ENCODE peak calls at places on chromosomes 1 and 21, in six cellular contexts. Q, D, H, K, C and N are unnamed samples.

GRCh38 chr1:242556276-242556675 is 31.8 kb upstream of the PLD5 start:
- DNase-seq in Q (no peak), D (no peak), H (no peak), K (no peak), C (no peak), N (no peak)

GRCh38 chr1:202850593-202851362 is 38.2 kb downstream of the RABIF start:
- DNase-seq in Q (no peak), D (no peak), H (no peak), K (no peak), C (no peak), N (no peak)

GRCh38 chr1:86704456-86704971 is at the start of gene SH3GLB1:
- DNase-seq in Q (peak), D (peak), H (peak), K (peak), C (peak), N (peak)

GRCh38 chr1:68293609-68294353 is 61.5 kb upstream of the WLS start:
- DNase-seq in Q (no peak), D (peak), H (no peak), K (no peak), C (no peak), N (no peak)

GRCh38 chr21:14740692-14741091 is 194.6 kb upstream of the SAMSN1 start:
- DNase-seq in Q (no peak), D (no peak), H (no peak), K (no peak), C (no peak), N (no peak)

GRCh38 chr1:168688679-168689657 is 40.0 kb downstream of the DPT start:
- DNase-seq in Q (no peak), D (no peak), H (no peak), K (no peak), C (no peak), N (no peak)

GRCh38 chr1:7430047-7430608 is 341.0 kb upstream of the VAMP3 start:
- DNase-seq in Q (no peak), D (peak), H (no peak), K (no peak), C (no peak), N (no peak)

GRCh38 chr1:156001682-156002171 is 19.0 kb downstream of the SSR2 start:
- DNase-seq in Q (no peak), D (no peak), H (no peak), K (no peak), C (no peak), N (no peak)

GRCh38 chr1:112063781-112064180 is 74.3 kb upstream of the KCND3 start:
- DNase-seq in Q (no peak), D (no peak), H (no peak), K (no peak), C (no peak), N (no peak)

GRCh38 chr21:30251781-30252180 is 31.0 kb downstream of the KRTAP24-1 start:
- DNase-seq in Q (no peak), D (no peak), H (no peak), K (no peak), C (no peak), N (no peak)

GRCh38 chr1:71014110-71014509 is 33.5 kb downstream of the PTGER3 start:
- DNase-seq in Q (no peak), D (no peak), H (no peak), K (no peak), C (no peak), N (no peak)

GRCh38 chr21:40752125-40752524 is 94.8 kb downstream of the DSCAM start:
- DNase-seq in Q (no peak), D (no peak), H (no peak), K (no peak), C (no peak), N (no peak)

GRCh38 chr1:226023735-226024134 is 24.6 kb upstream of the SDE2 start:
- DNase-seq in Q (no peak), D (no peak), H (no peak), K (no peak), C (no peak), N (no peak)

GRCh38 chr1:162360237-162360873 is 16.3 kb downstream of the SPATA46 start:
- DNase-seq in Q (no peak), D (no peak), H (no peak), K (no peak), C (no peak), N (no peak)

GRCh38 chr1:29884740-29885139 is 648.4 kb downstream of the PTPRU start:
- DNase-seq in Q (no peak), D (no peak), H (no peak), K (no peak), C (no peak), N (no peak)

GRCh38 chr1:176118985-176119384 is 88.1 kb downstream of the COP1 start:
- DNase-seq in Q (no peak), D (no peak), H (no peak), K (no peak), C (no peak), N (no peak)

GRCh38 chr1:40929145-40929544 is 50.4 kb upstream of the CTPS1 start:
- DNase-seq in Q (no peak), D (no peak), H (no peak), K (no peak), C (no peak), N (no peak)

GRCh38 chr1:40267767-40268187 is 9.7 kb downstream of the ZMPSTE24 start:
- DNase-seq in Q (no peak), D (no peak), H (no peak), K (peak), C (no peak), N (no peak)

GRCh38 chr1:182806015-182806678 is 16.6 kb downstream of the NPL start:
- DNase-seq in Q (no peak), D (no peak), H (no peak), K (no peak), C (no peak), N (no peak)

GRCh38 chr1:30271401-30272287 is 451.7 kb downstream of the MATN1 start:
- DNase-seq in Q (no peak), D (peak), H (no peak), K (no peak), C (peak), N (peak)

GRCh38 chr1:55061000-55061705 is 21.8 kb downstream of the PCSK9 start:
- DNase-seq in Q (peak), D (peak), H (no peak), K (no peak), C (peak), N (no peak)

GRCh38 chr1:45971922-45972321 is 160.5 kb downstream of the PIK3R3 start:
- DNase-seq in Q (no peak), D (no peak), H (no peak), K (no peak), C (no peak), N (no peak)

GRCh38 chr1:7298145-7298544 is 473.0 kb upstream of the VAMP3 start:
- DNase-seq in Q (no peak), D (no peak), H (no peak), K (no peak), C (no peak), N (no peak)

GRCh38 chr1:46793126-46793525 is 5.7 kb upstream of the CYP4B1 start:
- DNase-seq in Q (no peak), D (no peak), H (no peak), K (no peak), C (no peak), N (no peak)

GRCh38 chr1:5906116-5906515 is 86.1 kb downstream of the NPHP4 start:
- DNase-seq in Q (no peak), D (peak), H (no peak), K (no peak), C (peak), N (no peak)

GRCh38 chr1:236045771-236046170 is 19.1 kb downstream of the NID1 start:
- DNase-seq in Q (no peak), D (no peak), H (no peak), K (no peak), C (no peak), N (no peak)

GRCh38 chr1:46605242-46605641 is 1.2 kb upstream of the MKNK1 start:
- DNase-seq in Q (no peak), D (no peak), H (no peak), K (no peak), C (no peak), N (no peak)

GRCh38 chr1:53421208-53421607 is 38.0 kb upstream of the DMRTB1 start:
- DNase-seq in Q (no peak), D (no peak), H (no peak), K (no peak), C (no peak), N (no peak)

GRCh38 chr1:39979654-39980053 is 24.7 kb downstream of the MFSD2A start:
- DNase-seq in Q (no peak), D (no peak), H (no peak), K (no peak), C (no peak), N (no peak)